ENCODE peak calls at places on chromosome 1, in ten cellular contexts. X is transverse colon, M is A549, S is tibial nerve, D is ovary, P is upper lobe of left lung, O is stomach, Y is esophagus muscularis mucosa, G is suprapubic skin, E is K562. B is an unnamed sample.
A peak's percentile ranks its signal among the peaks of the same experiment; 100 is the strongest.

GRCh38 chr1:151774540-151774939 is 11.2 kb upstream of the MRPL9 start:
- DNase-seq in X (no peak), M (no peak), S (no peak), D (no peak), P (no peak), O (no peak), Y (no peak), G (no peak), E (peak; percentile 83), B (no peak)

GRCh38 chr1:220151454-220151853 is 57.5 kb downstream of the IARS2 start:
- DNase-seq in X (no peak), M (no peak), S (peak; percentile 20), D (peak; percentile 31), P (no peak), O (peak; percentile 34), Y (no peak), G (no peak), E (no peak), B (no peak)

GRCh38 chr1:111553199-111553598 is 49.8 kb upstream of the ADORA3 start:
- DNase-seq in X (no peak), M (no peak), S (no peak), D (no peak), P (no peak), O (no peak), Y (peak; percentile 31), G (no peak), E (no peak), B (no peak)

GRCh38 chr1:33390550-33390949 is 40.3 kb downstream of the PHC2 start:
- DNase-seq in X (no peak), M (no peak), S (no peak), D (no peak), P (no peak), O (no peak), Y (peak; percentile 29), G (no peak), E (no peak), B (no peak)

GRCh38 chr1:244704107-244704506 is 51.2 kb downstream of the DESI2 start:
- DNase-seq in X (no peak), M (no peak), S (no peak), D (no peak), P (no peak), O (no peak), Y (no peak), G (no peak), E (no peak), B (no peak)

GRCh38 chr1:117634631-117635030 is 28.8 kb downstream of the TENT5C start:
- DNase-seq in X (no peak), M (no peak), S (no peak), D (no peak), P (no peak), O (no peak), Y (no peak), G (peak; percentile 29), E (no peak), B (no peak)

GRCh38 chr1:117017648-117018047 is 16.1 kb downstream of the CD101 start:
- DNase-seq in X (no peak), M (no peak), S (no peak), D (no peak), P (no peak), O (no peak), Y (no peak), G (no peak), E (no peak), B (no peak)

GRCh38 chr1:236809133-236809532 is 14.0 kb downstream of the MTR start:
- DNase-seq in X (no peak), M (no peak), S (no peak), D (no peak), P (no peak), O (no peak), Y (no peak), G (no peak), E (no peak), B (no peak)

GRCh38 chr1:108609483-108610066 is 49.7 kb downstream of the EEIG2 start:
- DNase-seq in X (no peak), M (no peak), S (no peak), D (peak; percentile 11), P (peak; percentile 22), O (no peak), Y (no peak), G (no peak), E (no peak), B (peak; percentile 65)

GRCh38 chr1:54808443-54809207 is 7.5 kb upstream of the TTC22 start:
- DNase-seq in X (peak; percentile 6), M (no peak), S (no peak), D (no peak), P (peak; percentile 7), O (peak; percentile 20), Y (no peak), G (peak; percentile 71), E (no peak), B (no peak)

GRCh38 chr1:145979746-145980435 is 15.4 kb downstream of the POLR3GL start:
- DNase-seq in X (peak; percentile 44), M (no peak), S (no peak), D (no peak), P (peak; percentile 74), O (peak; percentile 33), Y (no peak), G (no peak), E (no peak), B (peak; percentile 75)

GRCh38 chr1:40842691-40843090 is 19.5 kb downstream of the CITED4 start:
- DNase-seq in X (no peak), M (no peak), S (no peak), D (no peak), P (no peak), O (no peak), Y (no peak), G (no peak), E (no peak), B (no peak)

GRCh38 chr1:158185770-158186705 is 5.3 kb downstream of the CD1D start:
- DNase-seq in X (no peak), M (no peak), S (no peak), D (no peak), P (no peak), O (no peak), Y (no peak), G (no peak), E (no peak), B (no peak)

GRCh38 chr1:212792396-212792908 is 758 bp downstream of the TATDN3 start:
- DNase-seq in X (no peak), M (no peak), S (no peak), D (no peak), P (no peak), O (no peak), Y (no peak), G (no peak), E (no peak), B (no peak)

GRCh38 chr1:212794561-212795014 is 2.9 kb downstream of the TATDN3 start:
- DNase-seq in X (no peak), M (no peak), S (no peak), D (no peak), P (no peak), O (no peak), Y (no peak), G (no peak), E (no peak), B (no peak)

GRCh38 chr1:212791261-212791675 is 309 bp downstream of the NSL1 start:
- DNase-seq in X (no peak), M (peak; percentile 79), S (no peak), D (no peak), P (no peak), O (no peak), Y (peak; percentile 93), G (no peak), E (peak; percentile 67), B (no peak)

GRCh38 chr1:212797681-212798080 is 6.0 kb downstream of the TATDN3 start:
- DNase-seq in X (no peak), M (no peak), S (no peak), D (no peak), P (no peak), O (no peak), Y (no peak), G (no peak), E (peak; percentile 0), B (no peak)

GRCh38 chr1:212791676-212792395 is at the start of the genes NSL1 and TATDN3:
- DNase-seq in X (peak; percentile 94), M (peak; percentile 61), S (peak; percentile 73), D (peak; percentile 84), P (peak; percentile 92), O (peak; percentile 90), Y (peak; percentile 95), G (peak; percentile 94), E (peak; percentile 82), B (peak; percentile 94)
- TF ChIP-seq POLR2A in X (peak; percentile 89), M (peak; percentile 72), S (peak; percentile 58), D (peak; percentile 61), P (peak; percentile 72), O (no peak), Y (peak; percentile 67), G (peak; percentile 71), E (peak; percentile 98), B (peak; percentile 56)

DNA sequence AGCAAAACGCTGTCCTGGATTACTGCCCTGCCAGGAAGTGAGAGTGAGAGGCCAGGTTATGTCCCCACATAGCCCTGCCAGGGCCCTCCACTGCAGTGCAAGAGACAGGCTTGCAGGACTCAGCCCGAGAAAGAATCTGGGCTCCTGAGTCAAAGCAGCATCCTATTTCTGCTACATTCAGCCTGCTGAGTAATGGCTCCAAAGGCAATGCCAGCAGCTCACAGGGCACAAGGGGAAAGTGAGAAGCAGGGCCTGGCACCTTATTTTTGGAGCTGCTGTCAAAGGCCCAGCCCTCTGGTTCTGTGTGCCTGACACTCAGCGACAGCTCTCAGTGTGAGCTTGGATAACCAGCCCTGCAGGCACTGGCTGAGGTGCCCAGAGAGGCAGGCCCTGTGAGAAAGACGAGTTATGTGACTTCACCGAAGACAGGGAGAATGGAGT is 83.9 kb downstream of the DTL start:
- DNase-seq in X (no peak), M (no peak), S (no peak), D (no peak), P (no peak), O (no peak), Y (no peak), G (no peak), E (no peak), B (no peak)
- H3K4me1 ChIP-seq in X (peaks cover 1% of the 10 kb centered on the region), M (no peaks in the 10 kb centered on the region), S (no peaks in the 10 kb centered on the region), D (no peaks in the 10 kb centered on the region), P (no peaks in the 10 kb centered on the region), O (peaks cover 7% of the 10 kb centered on the region), Y (peaks cover 12% of the 10 kb centered on the region), G (peaks cover 7% of the 10 kb centered on the region), E (no peaks in the 10 kb centered on the region), B (no peaks in the 10 kb centered on the region)

GRCh38 chr1:67939942-67940341 is 106.7 kb upstream of the GNG12 start:
- DNase-seq in X (no peak), M (no peak), S (no peak), D (no peak), P (no peak), O (no peak), Y (peak; percentile 45), G (no peak), E (no peak), B (no peak)
- TF ChIP-seq EP300 in X (no peak), M (no peak), S (no peak), D (no peak), P (no peak), O (no peak), Y (no peak), G (no peak), E (no peak), B (no peak)

DNA sequence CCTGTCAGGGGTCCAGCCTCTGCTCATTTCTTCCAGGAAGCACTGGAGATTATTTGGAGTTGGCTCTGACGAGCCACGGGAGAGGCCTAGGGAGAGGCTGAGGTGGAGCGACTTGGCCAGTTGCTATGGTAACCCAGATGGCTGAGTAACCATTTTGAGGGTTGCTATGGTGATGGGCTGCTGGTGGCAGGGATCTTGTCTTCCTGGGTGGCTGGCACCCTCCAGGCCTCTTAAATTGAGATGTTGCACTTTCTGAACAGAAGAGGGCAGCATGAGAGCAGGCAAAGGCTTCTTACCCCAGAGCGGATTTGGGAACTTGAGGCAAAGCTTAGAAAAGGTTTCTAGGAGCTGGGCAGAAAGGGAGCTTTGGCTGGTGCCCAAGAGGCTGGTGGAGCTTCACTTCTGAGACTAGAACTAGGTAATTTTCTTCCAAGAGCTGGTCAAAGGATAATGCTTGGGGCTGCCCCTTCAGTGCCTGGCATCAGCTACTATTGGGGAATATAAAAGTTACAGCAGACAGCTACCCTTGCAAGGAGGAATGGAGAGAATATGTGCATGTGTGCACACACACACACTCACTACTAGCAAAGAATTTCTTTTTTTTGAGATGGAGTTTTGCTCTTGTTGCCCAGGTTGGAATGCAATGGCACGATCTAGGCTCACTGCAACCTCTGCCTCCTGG is 72.6 kb downstream of the NDUFS5 start:
- DNase-seq in X (peak; percentile 56), M (peak; percentile 93), S (no peak), D (peak; percentile 66), P (peak; percentile 57), O (peak; percentile 64), Y (no peak), G (no peak), E (peak; percentile 83), B (peak; percentile 83)
- TF ChIP-seq POLR2A in X (no peak), M (no peak), S (no peak), D (no peak), P (no peak), O (no peak), Y (no peak), G (no peak), E (no peak), B (no peak)